ENCODE peak calls at places on chromosomes 11 and 22, in nine cellular contexts. D, R, Q, E, Y, I, L, G and V are unnamed samples.
A peak's percentile ranks its signal among the peaks of the same experiment; 100 is the strongest.

GRCh38 chr11:74453373-74453975 is 13.9 kb downstream of the KCNE3 start:
- DNase-seq in L (peak; percentile 72), E (peak; percentile 65), Y (peak; percentile 65), I (peak; percentile 80), Q (no peak), G (peak; percentile 59), R (peak; percentile 81), D (peak; percentile 67), V (peak; percentile 42)

GRCh38 chr11:83464181-83464580 is 178.0 kb upstream of the CCDC90B start:
- DNase-seq in I (no peak), Y (no peak), D (no peak), L (no peak), E (no peak), R (no peak), G (no peak), Q (no peak), V (no peak)

GRCh38 chr11:106152013-106152412 is 74.6 kb downstream of the AASDHPPT start:
- DNase-seq in Q (no peak), L (no peak), D (no peak), Y (no peak), E (peak; percentile 42), G (no peak), R (no peak), I (peak; percentile 57), V (no peak)

GRCh38 chr11:5807580-5807979 is 1.1 kb upstream of the OR52N2 start:
- DNase-seq in D (no peak), E (no peak), G (no peak), Q (no peak), R (no peak), I (no peak), Y (no peak), L (no peak), V (no peak)

GRCh38 chr22:20086763-20087162 is 6.7 kb downstream of the DGCR8 start:
- DNase-seq in R (no peak), D (no peak), G (no peak), E (no peak), I (no peak), Q (no peak), L (no peak), Y (no peak), V (no peak)

GRCh38 chr11:3375552-3375951 is 3.4 kb downstream of the ZNF195 start:
- DNase-seq in Y (no peak), L (no peak), E (no peak), I (peak; percentile 20), R (peak; percentile 48), D (no peak), G (no peak), Q (peak; percentile 36), V (no peak)

GRCh38 chr11:9525116-9525515 is 48.4 kb upstream of the WEE1 start:
- DNase-seq in Y (no peak), L (no peak), Q (no peak), D (no peak), I (no peak), E (no peak), R (no peak), G (no peak), V (peak; percentile 27)

GRCh38 chr11:11584446-11584810 is 37.4 kb downstream of the GALNT18 start:
- DNase-seq in Q (peak; percentile 65), D (no peak), L (peak; percentile 32), E (peak; percentile 78), G (no peak), I (peak; percentile 79), R (no peak), Y (peak; percentile 41), V (no peak)

GRCh38 chr11:106697058-106697457 is 321.2 kb downstream of the GUCY1A2 start:
- DNase-seq in L (no peak), I (peak; percentile 78), Y (no peak), E (peak; percentile 28), Q (peak; percentile 67), D (no peak), R (no peak), G (no peak), V (no peak)

GRCh38 chr22:20272174-20272573 is 4.1 kb upstream of the RTN4R start:
- DNase-seq in D (no peak), E (no peak), Y (no peak), G (no peak), I (no peak), L (no peak), Q (no peak), R (no peak), V (no peak)

GRCh38 chr11:14356342-14356741 is 2.6 kb downstream of the RRAS2 start:
- DNase-seq in D (no peak), I (no peak), Q (no peak), R (no peak), Y (no peak), E (no peak), G (no peak), L (no peak), V (no peak)

GRCh38 chr11:120205596-120206161 is 5.2 kb upstream of the OAF start:
- DNase-seq in I (peak; percentile 61), L (no peak), R (peak; percentile 72), E (peak; percentile 75), G (no peak), Q (no peak), D (no peak), Y (no peak), V (no peak)

GRCh38 chr11:111942826-111943225 is 5.7 kb downstream of the DIXDC1 start:
- DNase-seq in R (no peak), G (no peak), L (peak; percentile 38), Q (peak; percentile 45), D (no peak), I (peak; percentile 77), Y (no peak), E (peak; percentile 43), V (no peak)

GRCh38 chr22:23279781-23280180 is 99.5 kb downstream of the BCR start:
- DNase-seq in L (no peak), R (no peak), Y (no peak), E (peak; percentile 13), G (no peak), Q (no peak), I (no peak), D (no peak), V (no peak)

GRCh38 chr22:48746789-48747425 is 1080.8 kb downstream of the BRD1 start:
- DNase-seq in L (peak; percentile 50), R (no peak), G (no peak), Q (no peak), Y (no peak), E (no peak), I (no peak), D (no peak), V (no peak)

GRCh38 chr22:20299736-20300136 is 20.1 kb downstream of the DGCR6L start:
- DNase-seq in Q (no peak), L (no peak), I (peak; percentile 40), Y (no peak), G (no peak), E (no peak), R (peak; percentile 35), D (no peak), V (peak; percentile 22)

GRCh38 chr11:128503231-128503991 is 83.9 kb downstream of the ETS1 start:
- DNase-seq in L (no peak), G (no peak), E (peak; percentile 99), Y (no peak), D (no peak), I (peak; percentile 65), Q (peak; percentile 79), R (no peak), V (no peak)

GRCh38 chr11:72038491-72038890 is 39.8 kb downstream of the IL18BP start:
- DNase-seq in G (no peak), Y (no peak), R (no peak), Q (no peak), I (peak; percentile 77), D (peak; percentile 67), E (peak; percentile 55), L (peak; percentile 81), V (peak; percentile 42)

GRCh38 chr11:83628622-83629347 is 342.6 kb upstream of the CCDC90B start:
- DNase-seq in D (no peak), E (no peak), Q (no peak), G (no peak), Y (no peak), I (no peak), L (no peak), R (no peak), V (no peak)

GRCh38 chr22:46547883-46548244 is 10.4 kb upstream of the CELSR1 start:
- DNase-seq in D (peak; percentile 78), Y (no peak), R (peak; percentile 47), E (peak; percentile 93), I (peak; percentile 84), L (peak; percentile 89), G (no peak), Q (peak; percentile 64), V (no peak)

GRCh38 chr11:6201486-6201885 is 2.5 kb downstream of the OR52W1 start:
- DNase-seq in E (no peak), R (peak; percentile 77), G (no peak), Q (no peak), Y (no peak), L (no peak), I (peak; percentile 36), D (no peak), V (no peak)

GRCh38 chr11:119378851-119379465 is 2.5 kb downstream of the USP2 start:
- DNase-seq in L (no peak), D (no peak), R (no peak), G (no peak), I (no peak), E (no peak), Q (no peak), Y (no peak), V (no peak)

GRCh38 chr11:44443836-44444769 is 121.4 kb upstream of the CD82 start:
- DNase-seq in L (no peak), E (no peak), R (no peak), G (no peak), D (no peak), Y (no peak), I (no peak), Q (no peak), V (no peak)

GRCh38 chr11:133835258-133836075 is 9.8 kb downstream of the SPATA19 start:
- DNase-seq in R (peak; percentile 81), L (no peak), Q (no peak), D (no peak), E (peak; percentile 37), I (peak; percentile 69), Y (peak; percentile 47), G (peak; percentile 8), V (peak; percentile 42)

GRCh38 chr11:2796508-2797180 is 88.9 kb downstream of the CDKN1C start:
- DNase-seq in Y (no peak), D (peak; percentile 10), G (no peak), R (no peak), E (no peak), L (peak; percentile 46), I (no peak), Q (no peak), V (no peak)

GRCh38 chr11:91664521-91664920 is 560.1 kb upstream of the FAT3 start:
- DNase-seq in Q (no peak), G (no peak), L (no peak), I (no peak), Y (no peak), R (no peak), D (no peak), E (no peak), V (peak; percentile 73)

GRCh38 chr22:16563555-16564520 is 28.8 kb downstream of the CCT8L2 start:
- DNase-seq in R (no peak), Y (no peak), E (no peak), D (no peak), L (no peak), I (no peak), Q (no peak), G (no peak), V (no peak)

GRCh38 chr22:23555118-23555517 is 25.0 kb downstream of the IGLL1 start:
- DNase-seq in Y (no peak), G (no peak), E (no peak), L (no peak), D (no peak), Q (no peak), R (no peak), I (no peak), V (no peak)

GRCh38 chr11:128174465-128175101 is 412.8 kb downstream of the ETS1 start:
- DNase-seq in R (no peak), L (no peak), Y (no peak), Q (no peak), G (no peak), E (peak; percentile 92), I (peak; percentile 82), D (no peak), V (no peak)

GRCh38 chr11:72712168-72712721 is 38.0 kb upstream of the PDE2A start:
- DNase-seq in E (no peak), D (peak; percentile 75), I (no peak), Y (no peak), L (peak; percentile 74), G (no peak), R (no peak), Q (no peak), V (no peak)

GRCh38 chr11:1368216-1368615 is 21.5 kb upstream of the BRSK2 start:
- DNase-seq in D (no peak), R (no peak), Q (no peak), L (no peak), I (no peak), G (no peak), Y (no peak), E (no peak), V (no peak)